ENCODE peak calls at places on chromosome 13, in four cellular contexts. One of them, this sample, is unnamed.
A peak's percentile ranks its signal among the peaks of the same experiment; 100 is the strongest.

GRCh38 chr13:32261567-32261966 is 53.6 kb downstream of the ZAR1L start:
- DNase-seq in HEK293T: no peak
- DNase-seq in effector memory CD4-positive, alpha-beta T cell: no peak
- DNase-seq in neural progenitor cell: no peak
- DNase-seq in this sample: no peak

GRCh38 chr13:45162194-45162593 is 38.7 kb downstream of the KCTD4 start:
- DNase-seq in effector memory CD4-positive, alpha-beta T cell: no peak
- DNase-seq in HEK293T: no peak
- DNase-seq in neural progenitor cell: no peak
- DNase-seq in this sample: no peak

GRCh38 chr13:41244555-41244954 is 18.8 kb downstream of the MTRF1 start:
- DNase-seq in effector memory CD4-positive, alpha-beta T cell: no peak
- DNase-seq in neural progenitor cell: no peak
- DNase-seq in HEK293T: no peak
- DNase-seq in this sample: no peak

GRCh38 chr13:100234524-100235136 is 145.7 kb downstream of the PCCA start:
- DNase-seq in effector memory CD4-positive, alpha-beta T cell: no peak
- DNase-seq in neural progenitor cell: no peak
- DNase-seq in HEK293T: no peak
- DNase-seq in this sample: no peak

GRCh38 chr13:102856603-102857002 is 10.8 kb downstream of the ERCC5 start:
- DNase-seq in HEK293T: no peak
- DNase-seq in neural progenitor cell: no peak
- DNase-seq in effector memory CD4-positive, alpha-beta T cell: no peak
- DNase-seq in this sample: no peak

GRCh38 chr13:46010148-46010547 is 42.4 kb downstream of the ZC3H13 start:
- DNase-seq in neural progenitor cell: peak; percentile 40
- DNase-seq in effector memory CD4-positive, alpha-beta T cell: no peak
- DNase-seq in HEK293T: peak; percentile 4
- DNase-seq in this sample: no peak

GRCh38 chr13:89726690-89727435 is 1620.6 kb upstream of the MIR17HG start:
- DNase-seq in effector memory CD4-positive, alpha-beta T cell: no peak
- DNase-seq in HEK293T: no peak
- DNase-seq in neural progenitor cell: no peak
- DNase-seq in this sample: no peak

GRCh38 chr13:30880756-30881155 is 25.3 kb upstream of the MEDAG start:
- DNase-seq in HEK293T: no peak
- DNase-seq in neural progenitor cell: no peak
- DNase-seq in effector memory CD4-positive, alpha-beta T cell: no peak
- DNase-seq in this sample: no peak

GRCh38 chr13:106052200-106052767 is 483.2 kb downstream of the EFNB2 start:
- DNase-seq in HEK293T: no peak
- DNase-seq in neural progenitor cell: peak; percentile 31
- DNase-seq in effector memory CD4-positive, alpha-beta T cell: no peak
- DNase-seq in this sample: no peak

GRCh38 chr13:48000559-48001126 is 430 bp downstream of the SUCLA2 start:
- DNase-seq in neural progenitor cell: peak; percentile 55
- DNase-seq in effector memory CD4-positive, alpha-beta T cell: no peak
- DNase-seq in HEK293T: peak; percentile 25
- DNase-seq in this sample: peak; percentile 0

GRCh38 chr13:40519637-40520036 is 146.8 kb downstream of the FOXO1 start:
- DNase-seq in effector memory CD4-positive, alpha-beta T cell: no peak
- DNase-seq in neural progenitor cell: no peak
- DNase-seq in HEK293T: peak; percentile 35
- DNase-seq in this sample: no peak

GRCh38 chr13:23947893-23948292 is 50.6 kb upstream of the C1QTNF9B start:
- DNase-seq in neural progenitor cell: no peak
- DNase-seq in effector memory CD4-positive, alpha-beta T cell: no peak
- DNase-seq in HEK293T: no peak
- DNase-seq in this sample: no peak

GRCh38 chr13:95229855-95230254 is 71.4 kb downstream of the ABCC4 start:
- DNase-seq in HEK293T: no peak
- DNase-seq in neural progenitor cell: no peak
- DNase-seq in effector memory CD4-positive, alpha-beta T cell: no peak
- DNase-seq in this sample: no peak

GRCh38 chr13:41596190-41596589 is 138.8 kb downstream of the RGCC start:
- DNase-seq in HEK293T: no peak
- DNase-seq in neural progenitor cell: no peak
- DNase-seq in effector memory CD4-positive, alpha-beta T cell: no peak
- DNase-seq in this sample: no peak

GRCh38 chr13:50244913-50245574 is 229.8 kb downstream of the KCNRG start:
- DNase-seq in effector memory CD4-positive, alpha-beta T cell: peak; percentile 10
- DNase-seq in HEK293T: no peak
- DNase-seq in neural progenitor cell: no peak
- DNase-seq in this sample: no peak

GRCh38 chr13:94121686-94122085 is 357.8 kb downstream of the DCT start:
- DNase-seq in HEK293T: no peak
- DNase-seq in effector memory CD4-positive, alpha-beta T cell: no peak
- DNase-seq in neural progenitor cell: no peak
- DNase-seq in this sample: no peak

GRCh38 chr13:41614671-41615519 is 157.5 kb downstream of the RGCC start:
- DNase-seq in neural progenitor cell: no peak
- DNase-seq in HEK293T: no peak
- DNase-seq in effector memory CD4-positive, alpha-beta T cell: no peak
- DNase-seq in this sample: no peak

GRCh38 chr13:99501952-99502310 is 659 bp downstream of the TM9SF2 start:
- DNase-seq in HEK293T: no peak
- DNase-seq in effector memory CD4-positive, alpha-beta T cell: no peak
- DNase-seq in neural progenitor cell: no peak
- DNase-seq in this sample: no peak

GRCh38 chr13:113457510-113457909 is 4.2 kb upstream of the ADPRHL1 start:
- DNase-seq in neural progenitor cell: no peak
- DNase-seq in effector memory CD4-positive, alpha-beta T cell: no peak
- DNase-seq in HEK293T: no peak
- DNase-seq in this sample: no peak

GRCh38 chr13:97627566-97627965 is 193.6 kb downstream of the RAP2A start:
- DNase-seq in neural progenitor cell: peak; percentile 20
- DNase-seq in effector memory CD4-positive, alpha-beta T cell: no peak
- DNase-seq in HEK293T: peak; percentile 50
- DNase-seq in this sample: no peak